ENCODE peak calls at places on chromosomes 13 and 19, in nine cellular contexts. One of them, this sample, is unnamed.

GRCh38 chr13:78827471-78827870 is 168.5 kb upstream of the OBI1 start:
- DNase-seq in PC-3: no peak
- DNase-seq in thoracic aorta: no peak
- DNase-seq in heart right ventricle: no peak
- DNase-seq in astrocyte: no peak
- DNase-seq in tibial artery: no peak
- DNase-seq in cardiac fibroblast: no peak
- DNase-seq in A549: no peak
- DNase-seq in cardiac muscle cell: no peak
- DNase-seq in this sample: no peak

GRCh38 chr19:3207466-3208242 is 16.8 kb upstream of the CELF5 start:
- DNase-seq in PC-3: no peak
- DNase-seq in thoracic aorta: no peak
- DNase-seq in heart right ventricle: no peak
- DNase-seq in astrocyte: no peak
- DNase-seq in tibial artery: no peak
- DNase-seq in cardiac fibroblast: no peak
- DNase-seq in A549: no peak
- DNase-seq in cardiac muscle cell: no peak
- DNase-seq in this sample: no peak

GRCh38 chr13:97809576-97809975 is 143.9 kb upstream of the IPO5 start:
- DNase-seq in PC-3: peak
- DNase-seq in thoracic aorta: no peak
- DNase-seq in heart right ventricle: no peak
- DNase-seq in astrocyte: peak
- DNase-seq in tibial artery: no peak
- DNase-seq in cardiac fibroblast: peak
- DNase-seq in A549: no peak
- DNase-seq in cardiac muscle cell: no peak
- DNase-seq in this sample: peak

GRCh38 chr19:23597661-23598060 is 89.4 kb downstream of the ZNF675 start:
- DNase-seq in PC-3: no peak
- DNase-seq in thoracic aorta: no peak
- DNase-seq in heart right ventricle: no peak
- DNase-seq in astrocyte: no peak
- DNase-seq in tibial artery: no peak
- DNase-seq in cardiac fibroblast: no peak
- DNase-seq in A549: no peak
- DNase-seq in cardiac muscle cell: no peak
- DNase-seq in this sample: no peak

GRCh38 chr19:56811480-56811879 is 29.0 kb downstream of the PEG3 start:
- DNase-seq in PC-3: no peak
- DNase-seq in thoracic aorta: no peak
- DNase-seq in heart right ventricle: no peak
- DNase-seq in astrocyte: no peak
- DNase-seq in tibial artery: no peak
- DNase-seq in cardiac fibroblast: no peak
- DNase-seq in A549: no peak
- DNase-seq in cardiac muscle cell: no peak
- DNase-seq in this sample: no peak

GRCh38 chr13:40109324-40109958 is 454.0 kb downstream of the COG6 start:
- DNase-seq in PC-3: peak
- DNase-seq in thoracic aorta: no peak
- DNase-seq in heart right ventricle: no peak
- DNase-seq in astrocyte: peak
- DNase-seq in tibial artery: peak
- DNase-seq in cardiac fibroblast: peak
- DNase-seq in A549: peak
- DNase-seq in cardiac muscle cell: no peak
- DNase-seq in this sample: peak

GRCh38 chr13:34208326-34208725 is 390.4 kb downstream of the RFC3 start:
- DNase-seq in PC-3: no peak
- DNase-seq in thoracic aorta: no peak
- DNase-seq in heart right ventricle: no peak
- DNase-seq in astrocyte: peak
- DNase-seq in tibial artery: no peak
- DNase-seq in cardiac fibroblast: no peak
- DNase-seq in A549: no peak
- DNase-seq in cardiac muscle cell: no peak
- DNase-seq in this sample: no peak

GRCh38 chr13:98937911-98938381 is 39.9 kb downstream of the DOCK9 start:
- DNase-seq in PC-3: no peak
- DNase-seq in thoracic aorta: no peak
- DNase-seq in heart right ventricle: no peak
- DNase-seq in astrocyte: peak
- DNase-seq in tibial artery: no peak
- DNase-seq in cardiac fibroblast: no peak
- DNase-seq in A549: no peak
- DNase-seq in cardiac muscle cell: peak
- DNase-seq in this sample: no peak

GRCh38 chr19:1324249-1324791 is 38.6 kb downstream of the EFNA2 start:
- DNase-seq in PC-3: no peak
- DNase-seq in thoracic aorta: no peak
- DNase-seq in heart right ventricle: no peak
- DNase-seq in astrocyte: no peak
- DNase-seq in tibial artery: no peak
- DNase-seq in cardiac fibroblast: no peak
- DNase-seq in A549: no peak
- DNase-seq in cardiac muscle cell: no peak
- DNase-seq in this sample: no peak

GRCh38 chr19:1322198-1322981 is 36.7 kb downstream of the EFNA2 start:
- DNase-seq in PC-3: no peak
- DNase-seq in thoracic aorta: no peak
- DNase-seq in heart right ventricle: no peak
- DNase-seq in astrocyte: no peak
- DNase-seq in tibial artery: no peak
- DNase-seq in cardiac fibroblast: no peak
- DNase-seq in A549: no peak
- DNase-seq in cardiac muscle cell: no peak
- DNase-seq in this sample: no peak

GRCh38 chr19:1327125-1327524 is 41.5 kb downstream of the EFNA2 start:
- DNase-seq in PC-3: no peak
- DNase-seq in thoracic aorta: no peak
- DNase-seq in heart right ventricle: no peak
- DNase-seq in astrocyte: no peak
- DNase-seq in tibial artery: no peak
- DNase-seq in cardiac fibroblast: no peak
- DNase-seq in A549: no peak
- DNase-seq in cardiac muscle cell: no peak
- DNase-seq in this sample: no peak

GRCh38 chr19:1324792-1325567 is 39.3 kb downstream of the EFNA2 start:
- DNase-seq in PC-3: peak
- DNase-seq in thoracic aorta: no peak
- DNase-seq in heart right ventricle: peak
- DNase-seq in astrocyte: peak
- DNase-seq in tibial artery: peak
- DNase-seq in cardiac fibroblast: peak
- DNase-seq in A549: peak
- DNase-seq in cardiac muscle cell: peak
- DNase-seq in this sample: peak

GRCh38 chr19:1325568-1326294 is 40.1 kb downstream of the EFNA2 start:
- DNase-seq in PC-3: no peak
- DNase-seq in thoracic aorta: no peak
- DNase-seq in heart right ventricle: no peak
- DNase-seq in astrocyte: no peak
- DNase-seq in tibial artery: no peak
- DNase-seq in cardiac fibroblast: no peak
- DNase-seq in A549: no peak
- DNase-seq in cardiac muscle cell: no peak
- DNase-seq in this sample: no peak
- H3K4me3 ChIP-seq in PC-3: peak
- H3K4me3 ChIP-seq in thoracic aorta: peak
- H3K4me3 ChIP-seq in heart right ventricle: peak
- H3K4me3 ChIP-seq in astrocyte: no peak
- H3K4me3 ChIP-seq in tibial artery: peak
- H3K4me3 ChIP-seq in cardiac fibroblast: no peak
- H3K4me3 ChIP-seq in A549: peak
- H3K4me3 ChIP-seq in cardiac muscle cell: peak
- H3K4me3 ChIP-seq in this sample: peak

DNA sequence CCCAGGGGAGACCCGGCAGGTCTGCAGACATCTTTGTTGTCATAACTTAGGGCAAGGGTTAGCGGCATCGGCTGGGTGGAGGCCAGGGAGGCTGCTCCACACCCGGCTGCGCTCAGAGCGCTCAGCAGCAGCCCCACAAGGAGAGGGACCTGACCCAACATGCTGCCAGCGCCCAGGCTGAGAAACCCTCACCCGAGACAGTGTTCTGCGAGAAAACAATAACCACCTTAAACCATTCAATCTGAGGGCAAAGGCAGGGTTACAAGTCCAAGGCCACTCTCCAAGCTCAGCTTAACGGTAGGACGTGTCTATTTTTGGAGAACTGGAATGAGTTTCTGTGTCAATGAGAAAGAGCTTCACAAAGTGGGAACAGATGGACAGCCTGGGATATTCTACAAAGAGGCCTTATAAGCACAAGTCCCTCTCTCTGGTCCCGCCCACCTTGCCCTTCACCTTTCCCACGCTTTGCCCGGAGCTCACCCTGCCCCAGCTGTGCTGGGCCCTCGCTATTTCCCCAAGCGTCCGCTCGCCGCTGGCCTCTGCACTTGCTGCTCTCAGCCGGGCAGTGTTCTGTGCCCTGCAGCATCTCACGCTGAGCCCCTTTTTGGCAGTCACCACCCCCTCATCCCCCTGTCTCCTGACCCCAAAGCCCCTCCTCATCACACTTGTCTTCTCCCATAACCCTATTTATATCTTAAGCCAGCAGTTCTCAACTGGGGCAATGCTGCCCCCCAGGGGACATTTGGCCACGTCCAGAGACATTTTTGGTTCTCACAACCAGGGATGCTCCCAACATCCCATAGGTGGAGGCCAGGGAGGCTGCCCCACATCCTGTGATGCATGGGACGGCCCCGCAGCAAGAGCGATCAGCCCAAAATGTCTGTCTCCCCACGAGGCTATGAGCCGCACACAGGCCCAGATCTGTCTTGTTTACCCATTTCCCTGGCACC is 17.6 kb downstream of the PPP1R12C start:
- DNase-seq in PC-3: peak
- DNase-seq in thoracic aorta: no peak
- DNase-seq in heart right ventricle: peak
- DNase-seq in astrocyte: no peak
- DNase-seq in tibial artery: no peak
- DNase-seq in cardiac fibroblast: peak
- DNase-seq in A549: no peak
- DNase-seq in cardiac muscle cell: peak
- DNase-seq in this sample: no peak
- TF ChIP-seq CTCF in PC-3: peak
- TF ChIP-seq CTCF in thoracic aorta: no peak
- TF ChIP-seq CTCF in heart right ventricle: peak
- TF ChIP-seq CTCF in astrocyte: peak
- TF ChIP-seq CTCF in tibial artery: no peak
- TF ChIP-seq CTCF in cardiac fibroblast: no peak
- TF ChIP-seq CTCF in A549: no peak
- TF ChIP-seq CTCF in cardiac muscle cell: peak
- TF ChIP-seq CTCF in this sample: no peak

GRCh38 chr19:17243340-17243853 is 2.3 kb downstream of the NR2F6 start:
- DNase-seq in PC-3: no peak
- DNase-seq in thoracic aorta: no peak
- DNase-seq in heart right ventricle: no peak
- DNase-seq in astrocyte: no peak
- DNase-seq in tibial artery: no peak
- DNase-seq in cardiac fibroblast: no peak
- DNase-seq in A549: no peak
- DNase-seq in cardiac muscle cell: no peak
- DNase-seq in this sample: no peak

GRCh38 chr19:17242431-17243208 is 3.1 kb downstream of the NR2F6 start:
- DNase-seq in PC-3: no peak
- DNase-seq in thoracic aorta: no peak
- DNase-seq in heart right ventricle: no peak
- DNase-seq in astrocyte: no peak
- DNase-seq in tibial artery: no peak
- DNase-seq in cardiac fibroblast: no peak
- DNase-seq in A549: no peak
- DNase-seq in cardiac muscle cell: no peak
- DNase-seq in this sample: no peak

GRCh38 chr19:17244618-17245534 is 843 bp downstream of the NR2F6 start:
- DNase-seq in PC-3: no peak
- DNase-seq in thoracic aorta: no peak
- DNase-seq in heart right ventricle: no peak
- DNase-seq in astrocyte: no peak
- DNase-seq in tibial artery: no peak
- DNase-seq in cardiac fibroblast: no peak
- DNase-seq in A549: no peak
- DNase-seq in cardiac muscle cell: no peak
- DNase-seq in this sample: no peak

GRCh38 chr19:17245535-17245984 is at the start of gene NR2F6:
- DNase-seq in PC-3: no peak
- DNase-seq in thoracic aorta: no peak
- DNase-seq in heart right ventricle: no peak
- DNase-seq in astrocyte: no peak
- DNase-seq in tibial artery: no peak
- DNase-seq in cardiac fibroblast: no peak
- DNase-seq in A549: no peak
- DNase-seq in cardiac muscle cell: no peak
- DNase-seq in this sample: no peak

DNA sequence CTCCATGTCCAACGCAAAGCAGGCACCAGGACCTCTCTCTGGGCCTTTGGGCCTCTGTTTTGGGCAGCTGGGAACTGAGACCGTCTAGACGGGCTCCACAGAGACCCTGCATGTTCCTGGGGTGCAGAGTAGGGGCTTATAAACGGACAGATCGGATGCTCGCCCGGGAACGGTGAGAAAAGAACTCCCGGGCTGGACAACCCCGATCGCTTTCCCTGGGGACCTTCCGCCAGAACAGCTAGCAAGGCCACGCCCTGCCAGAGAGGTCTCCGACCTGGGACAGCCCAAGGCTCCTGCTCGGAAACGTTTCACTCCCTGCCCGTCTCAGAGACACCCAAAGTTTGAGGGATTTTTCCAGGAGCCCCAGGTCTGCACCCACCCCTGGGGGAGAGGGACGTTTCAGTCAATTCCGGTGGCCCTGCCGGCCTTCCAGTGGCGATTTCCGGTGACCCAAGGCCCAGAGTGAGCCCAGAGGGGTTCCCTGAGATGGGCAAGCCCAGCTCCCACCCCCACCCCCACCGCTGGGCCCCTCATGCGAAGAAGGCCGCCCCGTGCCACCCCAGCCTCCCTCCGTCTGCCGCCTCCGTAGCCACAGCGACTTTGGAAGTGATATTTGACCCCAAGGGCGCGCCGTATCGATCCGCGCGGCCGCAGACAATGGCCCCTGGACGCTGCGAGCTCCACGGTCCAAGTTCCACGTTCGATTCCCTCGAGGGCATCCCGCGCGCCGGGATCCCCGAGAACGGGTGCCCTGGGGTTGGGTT is 1.7 kb downstream of the NR2F6 start:
- DNase-seq in PC-3: peak
- DNase-seq in thoracic aorta: no peak
- DNase-seq in heart right ventricle: peak
- DNase-seq in astrocyte: no peak
- DNase-seq in tibial artery: peak
- DNase-seq in cardiac fibroblast: peak
- DNase-seq in A549: no peak
- DNase-seq in cardiac muscle cell: peak
- DNase-seq in this sample: peak
- H3K4me3 ChIP-seq in PC-3: peak
- H3K4me3 ChIP-seq in thoracic aorta: peak
- H3K4me3 ChIP-seq in heart right ventricle: peak
- H3K4me3 ChIP-seq in astrocyte: peak
- H3K4me3 ChIP-seq in tibial artery: peak
- H3K4me3 ChIP-seq in cardiac fibroblast: peak
- H3K4me3 ChIP-seq in A549: peak
- H3K4me3 ChIP-seq in cardiac muscle cell: peak
- H3K4me3 ChIP-seq in this sample: peak

GRCh38 chr13:50914301-50914700 is 4.7 kb downstream of the RNASEH2B start:
- DNase-seq in PC-3: no peak
- DNase-seq in thoracic aorta: no peak
- DNase-seq in heart right ventricle: no peak
- DNase-seq in astrocyte: peak
- DNase-seq in tibial artery: no peak
- DNase-seq in cardiac fibroblast: peak
- DNase-seq in A549: no peak
- DNase-seq in cardiac muscle cell: no peak
- DNase-seq in this sample: no peak

GRCh38 chr13:50914848-50915247 is 5.3 kb downstream of the RNASEH2B start:
- DNase-seq in PC-3: peak
- DNase-seq in thoracic aorta: no peak
- DNase-seq in heart right ventricle: no peak
- DNase-seq in astrocyte: peak
- DNase-seq in tibial artery: no peak
- DNase-seq in cardiac fibroblast: peak
- DNase-seq in A549: no peak
- DNase-seq in cardiac muscle cell: no peak
- DNase-seq in this sample: peak

GRCh38 chr13:50916701-50917184 is 7.2 kb downstream of the RNASEH2B start:
- DNase-seq in PC-3: no peak
- DNase-seq in thoracic aorta: no peak
- DNase-seq in heart right ventricle: peak
- DNase-seq in astrocyte: no peak
- DNase-seq in tibial artery: peak
- DNase-seq in cardiac fibroblast: no peak
- DNase-seq in A549: no peak
- DNase-seq in cardiac muscle cell: no peak
- DNase-seq in this sample: no peak

GRCh38 chr13:50917572-50917971 is 8.0 kb downstream of the RNASEH2B start:
- DNase-seq in PC-3: no peak
- DNase-seq in thoracic aorta: no peak
- DNase-seq in heart right ventricle: no peak
- DNase-seq in astrocyte: no peak
- DNase-seq in tibial artery: no peak
- DNase-seq in cardiac fibroblast: no peak
- DNase-seq in A549: no peak
- DNase-seq in cardiac muscle cell: peak
- DNase-seq in this sample: no peak

DNA sequence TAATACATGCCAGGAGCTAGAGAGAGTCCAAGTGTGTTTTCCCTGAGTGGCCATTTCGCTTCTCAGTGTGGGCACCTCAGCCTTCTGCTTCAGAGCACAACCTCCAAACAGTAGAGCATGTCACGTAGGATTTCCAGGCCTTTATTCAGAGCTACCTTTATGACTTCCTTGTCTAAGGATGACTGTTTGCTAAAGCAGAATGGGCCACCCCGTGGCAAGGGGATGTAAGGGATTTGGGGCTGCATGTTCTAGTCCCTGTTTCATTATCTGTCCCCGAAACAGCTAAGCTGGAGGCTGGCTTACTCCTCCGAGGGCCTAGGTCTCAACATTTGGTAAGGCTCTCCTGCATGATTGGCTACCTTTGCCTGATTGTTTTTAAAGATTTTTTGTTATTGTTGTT is 6.0 kb downstream of the RNASEH2B start:
- DNase-seq in PC-3: no peak
- DNase-seq in thoracic aorta: no peak
- DNase-seq in heart right ventricle: no peak
- DNase-seq in astrocyte: no peak
- DNase-seq in tibial artery: no peak
- DNase-seq in cardiac fibroblast: no peak
- DNase-seq in A549: no peak
- DNase-seq in cardiac muscle cell: no peak
- DNase-seq in this sample: no peak
- TF ChIP-seq CTCF in PC-3: no peak
- TF ChIP-seq CTCF in thoracic aorta: no peak
- TF ChIP-seq CTCF in heart right ventricle: no peak
- TF ChIP-seq CTCF in astrocyte: no peak
- TF ChIP-seq CTCF in tibial artery: no peak
- TF ChIP-seq CTCF in cardiac fibroblast: no peak
- TF ChIP-seq CTCF in A549: no peak
- TF ChIP-seq CTCF in cardiac muscle cell: no peak
- TF ChIP-seq CTCF in this sample: no peak